ENCODE peak calls at places on chromosome 1, in five cellular contexts. A is stomach; G is CD8-positive, alpha-beta T cell; W is RWPE1; H is thoracic aorta. D is an unnamed sample.

GRCh38 chr1:232428781-232429530 is 201.0 kb downstream of the SIPA1L2 start:
- DNase-seq in A (no peak), G (no peak), W (no peak), H (no peak), D (no peak)

GRCh38 chr1:27133990-27134389 is 20.9 kb downstream of the SLC9A1 start:
- DNase-seq in A (no peak), G (no peak), W (no peak), H (no peak), D (peak; percentile 76)

GRCh38 chr1:65812065-65812464 is 19.4 kb downstream of the PDE4B start:
- DNase-seq in A (no peak), G (no peak), W (peak; percentile 38), H (no peak), D (peak; percentile 78)

GRCh38 chr1:86811539-86811938 is 102.4 kb downstream of the SELENOF start:
- DNase-seq in A (no peak), G (no peak), W (no peak), H (no peak), D (no peak)

GRCh38 chr1:101299166-101299565 is 62.3 kb downstream of the S1PR1 start:
- DNase-seq in A (no peak), G (no peak), W (no peak), H (no peak), D (no peak)

GRCh38 chr1:38736399-38736798 is 123.2 kb downstream of the RRAGC start:
- DNase-seq in A (no peak), G (no peak), W (no peak), H (no peak), D (no peak)

GRCh38 chr1:190679444-190679843 is 201.8 kb upstream of the BRINP3 start:
- DNase-seq in A (no peak), G (no peak), W (peak; percentile 19), H (no peak), D (no peak)

GRCh38 chr1:201583663-201584062 is 44.7 kb downstream of the NAV1 start:
- DNase-seq in A (no peak), G (no peak), W (no peak), H (no peak), D (no peak)

GRCh38 chr1:95197616-95198252 is 36.3 kb upstream of the RWDD3 start:
- DNase-seq in A (no peak), G (no peak), W (peak; percentile 53), H (no peak), D (no peak)

GRCh38 chr1:220454155-220454777 is 73.7 kb upstream of the MARK1 start:
- DNase-seq in A (no peak), G (no peak), W (peak; percentile 22), H (no peak), D (no peak)

GRCh38 chr1:35660581-35661473 is 19.5 kb upstream of the PSMB2 start:
- DNase-seq in A (no peak), G (no peak), W (peak; percentile 22), H (no peak), D (no peak)

GRCh38 chr1:13701274-13701650 is 1.3 kb downstream of the PRDM2 start:
- DNase-seq in A (no peak), G (no peak), W (no peak), H (no peak), D (peak; percentile 69)

GRCh38 chr1:161481624-161482392 is 23.4 kb upstream of the FCGR2A start:
- DNase-seq in A (no peak), G (no peak), W (peak; percentile 86), H (no peak), D (no peak)

GRCh38 chr1:161480381-161481035 is 24.7 kb upstream of the FCGR2A start:
- DNase-seq in A (no peak), G (no peak), W (peak; percentile 36), H (no peak), D (no peak)

GRCh38 chr1:161482610-161483009 is 22.6 kb upstream of the FCGR2A start:
- DNase-seq in A (no peak), G (no peak), W (no peak), H (no peak), D (no peak)

GRCh38 chr1:161484613-161485012 is 20.6 kb upstream of the FCGR2A start:
- DNase-seq in A (no peak), G (no peak), W (no peak), H (no peak), D (no peak)

DNA sequence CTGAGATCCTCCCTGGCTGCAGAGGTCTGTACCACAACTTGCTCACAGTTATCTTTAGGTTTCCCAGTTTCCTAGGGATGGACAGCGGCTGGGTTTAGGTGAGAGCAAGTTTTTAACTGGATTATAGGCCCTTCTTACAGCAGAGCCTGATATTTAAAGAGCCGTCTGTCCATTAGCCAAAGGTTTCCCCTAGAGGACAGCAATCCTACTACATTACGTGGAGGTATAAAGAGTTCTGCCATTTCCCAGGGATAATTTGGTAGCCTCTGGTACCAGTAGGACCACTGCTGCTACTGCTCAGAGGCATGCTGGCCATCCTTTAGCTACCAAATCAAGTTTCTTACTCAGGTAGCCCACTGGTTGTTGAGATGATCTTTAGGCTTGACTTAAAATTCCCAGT is 21.9 kb upstream of the FCGR2A start:
- DNase-seq in A (no peak), G (no peak), W (no peak), H (no peak), D (no peak)
- TF ChIP-seq CTCF in A (no peak), G (no peak), W (no peak), H (no peak), D (no peak)

GRCh38 chr1:31751822-31752241 is 12.3 kb downstream of the ADGRB2 start:
- DNase-seq in A (no peak), G (no peak), W (no peak), H (no peak), D (no peak)
- TF ChIP-seq CTCF in A (no peak), G (no peak), W (no peak), H (no peak), D (no peak)

GRCh38 chr1:21657456-21658190 is 11.5 kb downstream of the RAP1GAP start:
- DNase-seq in A (no peak), G (no peak), W (no peak), H (no peak), D (peak; percentile 22)

GRCh38 chr1:21655259-21655658 is 13.9 kb downstream of the RAP1GAP start:
- DNase-seq in A (no peak), G (no peak), W (no peak), H (no peak), D (no peak)

GRCh38 chr1:21654209-21654608 is 14.9 kb downstream of the RAP1GAP start:
- DNase-seq in A (no peak), G (no peak), W (no peak), H (no peak), D (no peak)

GRCh38 chr1:21653744-21654100 is 15.4 kb downstream of the RAP1GAP start:
- DNase-seq in A (no peak), G (no peak), W (no peak), H (no peak), D (no peak)

DNA sequence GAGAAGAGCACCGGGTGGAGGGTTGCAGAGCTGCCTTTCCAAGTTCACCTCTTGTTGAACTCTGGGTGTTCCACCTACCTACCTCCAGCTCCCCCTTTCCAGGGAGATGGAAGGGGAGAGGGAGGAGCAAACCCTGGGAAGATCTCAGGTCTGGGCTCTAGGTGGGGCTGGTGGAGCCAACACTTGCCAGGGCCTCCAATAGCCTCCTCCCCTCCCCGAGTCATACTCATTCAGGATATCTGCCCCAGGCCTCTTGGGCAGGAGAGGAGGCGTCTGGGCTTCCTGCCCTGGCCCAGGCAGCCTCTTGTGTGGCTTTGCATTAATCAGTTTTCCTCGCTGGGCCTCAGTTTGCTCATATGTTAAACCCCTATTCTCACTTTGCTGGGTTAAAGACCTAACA is 13.4 kb downstream of the RAP1GAP start:
- DNase-seq in A (no peak), G (no peak), W (peak; percentile 63), H (no peak), D (no peak)
- TF ChIP-seq CTCF in A (no peak), G (no peak), W (no peak), H (no peak), D (no peak)

GRCh38 chr1:6281511-6282402 is 20.9 kb upstream of the GPR153 start:
- DNase-seq in A (no peak), G (no peak), W (no peak), H (no peak), D (no peak)

GRCh38 chr1:6282577-6283270 is 21.8 kb upstream of the GPR153 start:
- DNase-seq in A (no peak), G (no peak), W (no peak), H (no peak), D (no peak)

GRCh38 chr1:6279066-6279465 is 18.2 kb upstream of the GPR153 start:
- DNase-seq in A (no peak), G (no peak), W (no peak), H (no peak), D (no peak)

GRCh38 chr1:6279721-6280383 is 19.0 kb upstream of the GPR153 start:
- DNase-seq in A (no peak), G (no peak), W (no peak), H (no peak), D (no peak)

DNA sequence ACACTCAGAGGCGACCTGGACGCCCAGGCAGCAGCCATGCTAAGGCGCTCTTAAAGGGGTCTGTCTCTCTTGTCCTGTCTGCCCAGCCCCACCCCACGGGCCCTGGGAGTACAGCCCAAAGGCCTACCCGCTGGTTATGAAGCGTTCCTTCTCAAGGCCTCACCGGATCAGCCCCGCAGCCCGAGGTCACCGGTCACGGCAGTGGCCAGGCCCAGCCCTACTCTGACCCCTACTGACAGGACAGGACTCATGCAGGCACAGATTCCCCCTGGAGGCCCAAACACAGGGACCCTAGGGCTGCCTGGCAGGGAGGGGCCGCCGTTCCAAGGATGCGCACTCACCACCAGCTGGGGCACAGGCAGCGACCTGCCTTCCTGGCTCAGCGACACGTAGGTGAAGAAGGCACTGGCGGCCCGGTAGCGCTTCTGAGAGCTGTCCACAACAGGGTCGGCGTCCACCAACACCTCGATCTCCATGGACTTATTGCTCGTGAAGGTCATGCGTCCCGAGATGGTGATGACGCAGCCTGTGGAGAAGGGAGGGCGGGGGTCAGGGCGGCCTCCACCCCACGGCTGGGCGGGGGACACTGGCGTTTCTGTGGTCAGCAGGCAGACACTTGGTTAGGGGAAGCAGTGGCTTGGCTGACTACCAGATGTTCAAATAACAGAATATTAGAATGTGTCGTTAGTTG is 20.0 kb upstream of the GPR153 start:
- DNase-seq in A (no peak), G (no peak), W (no peak), H (no peak), D (no peak)
- TF ChIP-seq CTCF in A (no peak), G (no peak), W (no peak), H (no peak), D (no peak)

DNA sequence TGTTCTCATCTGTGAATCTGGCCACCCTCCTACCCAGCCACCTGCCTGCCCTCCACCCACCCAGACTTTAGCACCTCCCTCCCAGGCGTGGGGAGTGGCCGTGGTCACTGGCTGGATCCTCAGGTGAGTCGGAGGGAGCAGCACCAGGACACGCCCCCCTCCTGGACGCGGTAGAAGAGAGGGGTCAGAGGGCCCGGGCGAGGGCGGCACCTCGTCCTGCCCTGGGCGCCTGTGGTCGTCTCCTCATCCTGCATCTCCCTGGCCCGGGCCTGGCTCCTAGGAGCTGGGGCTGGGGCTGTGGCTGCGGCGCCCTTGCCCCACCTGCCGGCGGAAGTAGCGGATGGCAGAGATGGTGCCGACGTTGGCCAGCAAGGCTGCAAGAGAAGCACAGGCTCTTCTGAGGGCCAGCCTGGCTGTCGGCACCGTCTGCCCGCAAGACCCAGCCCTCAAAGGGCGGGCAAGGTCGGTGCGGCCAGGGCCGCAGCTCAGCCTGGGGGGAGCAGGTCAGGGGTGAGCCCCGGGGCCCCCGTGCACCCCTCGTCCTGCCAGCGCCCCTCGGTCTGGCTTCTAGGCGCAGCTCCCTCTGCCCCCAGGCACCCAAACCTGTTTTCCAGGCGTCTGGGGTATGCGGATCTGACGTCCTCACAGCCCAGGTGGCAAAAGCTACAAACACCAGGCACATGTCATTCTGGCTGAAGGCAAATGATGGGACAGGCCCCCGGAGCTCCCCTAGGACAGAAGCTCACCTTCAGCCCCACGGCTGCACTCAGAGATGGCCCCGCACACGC is 5.8 kb downstream of the PERM1 start:
- DNase-seq in A (peak; percentile 74), G (no peak), W (peak; percentile 77), H (no peak), D (peak; percentile 84)
- TF ChIP-seq CTCF in A (peak; percentile 74), G (peak; percentile 59), W (peak; percentile 82), H (peak; percentile 72), D (no peak)

GRCh38 chr1:183942933-183943693 is 94.4 kb downstream of the COLGALT2 start:
- DNase-seq in A (no peak), G (no peak), W (peak; percentile 53), H (no peak), D (peak; percentile 21)
- TF ChIP-seq CTCF in A (no peak), G (no peak), W (no peak), H (no peak), D (no peak)

D was measured in GM20000.